ENCODE peak calls at places on chromosomes 2 and 18, in four cellular contexts. P is GM12878, L is HCT116, U is H1. Q is an unnamed sample.

GRCh38 chr2:72917138-72917874 is at the start of gene EMX1:
- DNase-seq in L (peak), P (no peak), U (no peak), Q (no peak)

GRCh38 chr2:128638741-128639477 is 320.2 kb upstream of the HS6ST1 start:
- DNase-seq in P (no peak), U (peak), L (no peak), Q (no peak)

GRCh38 chr2:169509230-169509917 is at the start of gene KLHL41:
- DNase-seq in P (no peak), L (no peak), U (no peak), Q (peak)

GRCh38 chr2:239393401-239393940 is 7.3 kb downstream of the HDAC4 start:
- DNase-seq in P (no peak), L (no peak), U (no peak), Q (no peak)

GRCh38 chr2:188784269-188784762 is 189.9 kb upstream of the COL3A1 start:
- DNase-seq in L (no peak), U (no peak), P (no peak), Q (no peak)

GRCh38 chr2:168731550-168732128 is 70.8 kb upstream of the NOSTRIN start:
- DNase-seq in L (no peak), U (no peak), P (no peak), Q (no peak)

GRCh38 chr2:88307817-88308216 is 137.7 kb downstream of the THNSL2 start:
- DNase-seq in P (no peak), L (peak), U (peak), Q (no peak)

GRCh38 chr2:53131416-53131815 is 636.2 kb upstream of the CHAC2 start:
- DNase-seq in P (no peak), U (no peak), L (peak), Q (no peak)

GRCh38 chr18:79866889-79867574 is 69.3 kb downstream of the KCNG2 start:
- DNase-seq in L (no peak), P (no peak), U (no peak), Q (no peak)

GRCh38 chr18:11176416-11176815 is 27.0 kb upstream of the PIEZO2 start:
- DNase-seq in L (no peak), P (no peak), U (no peak), Q (no peak)

GRCh38 chr2:216339456-216340279 is 32.6 kb downstream of the MARCHF4 start:
- DNase-seq in L (no peak), P (no peak), U (no peak), Q (peak)

GRCh38 chr2:197312186-197312585 is 1.6 kb upstream of the ANKRD44 start:
- DNase-seq in U (no peak), P (no peak), L (no peak), Q (no peak)

GRCh38 chr2:46364797-46365457 is 67.7 kb downstream of the EPAS1 start:
- DNase-seq in L (peak), U (no peak), P (no peak), Q (peak)

GRCh38 chr2:69013837-69014796 is 1.1 kb downstream of the ANTXR1 start:
- DNase-seq in L (no peak), U (no peak), P (no peak), Q (peak)

GRCh38 chr18:44988821-44989587 is 308.3 kb downstream of the SETBP1 start:
- DNase-seq in L (no peak), U (no peak), P (no peak), Q (no peak)

GRCh38 chr2:98701230-98701629 is 29.7 kb downstream of the MGAT4A start:
- DNase-seq in U (no peak), L (no peak), P (no peak), Q (peak)

GRCh38 chr2:174442546-174443510 is 44.0 kb downstream of the GPR155 start:
- DNase-seq in U (no peak), P (no peak), L (peak), Q (no peak)

GRCh38 chr2:156340818-156341481 is 8.4 kb upstream of the NR4A2 start:
- DNase-seq in U (no peak), P (no peak), L (no peak), Q (no peak)

GRCh38 chr2:19746611-19747309 is 155.0 kb downstream of the TTC32 start:
- DNase-seq in L (no peak), U (peak), P (no peak), Q (peak)

GRCh38 chr2:223787358-223787757 is 50.0 kb downstream of the AP1S3 start:
- DNase-seq in P (no peak), L (no peak), U (no peak), Q (no peak)

GRCh38 chr2:164622338-164623106 is 1.2 kb upstream of the GRB14 start:
- DNase-seq in L (no peak), P (no peak), U (no peak), Q (no peak)

GRCh38 chr2:23756593-23757292 is 170.2 kb downstream of the ATAD2B start:
- DNase-seq in U (no peak), P (no peak), L (no peak), Q (no peak)

GRCh38 chr2:145408980-145409379 is 889.1 kb upstream of the ZEB2 start:
- DNase-seq in L (no peak), P (no peak), U (no peak), Q (no peak)

GRCh38 chr2:48728295-48728694 is 27.2 kb downstream of the LHCGR start:
- DNase-seq in U (no peak), L (no peak), P (no peak), Q (no peak)

GRCh38 chr2:165141601-165142000 is 62.2 kb downstream of the SCN3A start:
- DNase-seq in L (no peak), P (no peak), U (no peak), Q (no peak)

GRCh38 chr18:1848716-1849115 is 722.6 kb downstream of the METTL4 start:
- DNase-seq in U (no peak), L (no peak), P (no peak), Q (no peak)

GRCh38 chr2:151103551-151103950 is 158.1 kb downstream of the RBM43 start:
- DNase-seq in P (no peak), U (no peak), L (no peak), Q (no peak)

GRCh38 chr18:57856707-57857280 is 53.7 kb upstream of the ATP8B1 start:
- DNase-seq in U (no peak), L (no peak), P (no peak), Q (no peak)

GRCh38 chr2:223725494-223725893 is 111.9 kb downstream of the AP1S3 start:
- DNase-seq in P (no peak), U (peak), L (peak), Q (peak)

GRCh38 chr2:42028571-42029148 is 19.2 kb upstream of the PKDCC start:
- DNase-seq in U (no peak), P (peak), L (no peak), Q (no peak)

GRCh38 chr2:234912437-234912836 is 39.4 kb upstream of the SH3BP4 start:
- DNase-seq in P (no peak), U (no peak), L (no peak), Q (no peak)

GRCh38 chr2:144944506-144945230 is 424.7 kb upstream of the ZEB2 start:
- DNase-seq in L (no peak), U (no peak), P (no peak), Q (no peak)

GRCh38 chr2:43052204-43052943 is 174.0 kb downstream of the ZFP36L2 start:
- DNase-seq in P (no peak), L (no peak), U (no peak), Q (no peak)

GRCh38 chr2:210226186-210226585 is 939 bp upstream of the ACADL start:
- DNase-seq in U (no peak), L (no peak), P (no peak), Q (no peak)

GRCh38 chr18:58529714-58530354 is 99.1 kb downstream of the ALPK2 start:
- DNase-seq in P (no peak), U (peak), L (peak), Q (peak)

GRCh38 chr2:99643824-99644787 is 154.3 kb upstream of the REV1 start:
- DNase-seq in P (no peak), L (no peak), U (no peak), Q (no peak)

GRCh38 chr2:71101656-71102055 is 28.4 kb downstream of the MCEE start:
- DNase-seq in U (no peak), P (no peak), L (no peak), Q (peak)

GRCh38 chr2:226837334-226837733 is 1.5 kb downstream of the RHBDD1 start:
- DNase-seq in L (no peak), U (no peak), P (no peak), Q (no peak)

GRCh38 chr2:226837787-226838603 is 2.1 kb downstream of the RHBDD1 start:
- DNase-seq in U (no peak), P (no peak), L (no peak), Q (no peak)

GRCh38 chr2:226836548-226836885 is 663 bp downstream of the RHBDD1 start:
- DNase-seq in P (no peak), U (no peak), L (no peak), Q (no peak)

GRCh38 chr2:226838758-226839555 is 3.1 kb downstream of the RHBDD1 start:
- DNase-seq in U (no peak), L (no peak), P (no peak), Q (no peak)

DNA sequence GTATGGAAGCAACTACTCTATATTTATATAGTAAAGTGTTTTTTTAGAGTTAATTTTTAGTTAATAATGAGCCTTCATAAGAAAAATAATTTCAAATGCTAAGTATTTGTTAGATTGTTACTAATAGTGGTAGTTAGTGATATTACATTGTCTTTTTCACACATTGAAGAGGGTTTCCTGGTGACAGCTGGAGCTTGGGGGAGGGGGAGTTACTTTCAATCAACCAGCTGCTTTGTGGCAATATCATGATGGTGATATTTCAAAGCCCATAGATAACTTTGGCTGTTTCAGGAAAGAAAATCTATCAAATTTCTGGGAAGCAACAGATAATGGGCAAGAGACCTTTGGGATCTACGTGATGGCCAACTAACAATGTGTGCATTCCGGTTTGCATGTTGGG is 4.1 kb downstream of the RHBDD1 start:
- DNase-seq in L (no peak), P (no peak), U (no peak), Q (no peak)
- H3K4me3 ChIP-seq in L (no peak), P (no peak), U (no peak), Q (no peak)

GRCh38 chr18:31990823-31991222 is 27.8 kb upstream of the RNF125 start:
- DNase-seq in P (peak), L (no peak), U (no peak), Q (no peak)
- TF ChIP-seq MAX in P (no peak), L (no peak), U (no peak), Q (no peak)

GRCh38 chr2:173087214-173087581 is 11.6 kb downstream of the MAP3K20 start:
- DNase-seq in L (no peak), U (no peak), P (no peak), Q (no peak)
- H2AFZ ChIP-seq in L (no peak), U (no peak), P (no peak), Q (no peak)

GRCh38 chr2:171568085-171568484 is 45.8 kb downstream of the CYBRD1 start:
- DNase-seq in U (no peak), L (no peak), P (no peak), Q (peak)
- H3K4me3 ChIP-seq in U (no peak), L (no peak), P (no peak), Q (no peak)

DNA sequence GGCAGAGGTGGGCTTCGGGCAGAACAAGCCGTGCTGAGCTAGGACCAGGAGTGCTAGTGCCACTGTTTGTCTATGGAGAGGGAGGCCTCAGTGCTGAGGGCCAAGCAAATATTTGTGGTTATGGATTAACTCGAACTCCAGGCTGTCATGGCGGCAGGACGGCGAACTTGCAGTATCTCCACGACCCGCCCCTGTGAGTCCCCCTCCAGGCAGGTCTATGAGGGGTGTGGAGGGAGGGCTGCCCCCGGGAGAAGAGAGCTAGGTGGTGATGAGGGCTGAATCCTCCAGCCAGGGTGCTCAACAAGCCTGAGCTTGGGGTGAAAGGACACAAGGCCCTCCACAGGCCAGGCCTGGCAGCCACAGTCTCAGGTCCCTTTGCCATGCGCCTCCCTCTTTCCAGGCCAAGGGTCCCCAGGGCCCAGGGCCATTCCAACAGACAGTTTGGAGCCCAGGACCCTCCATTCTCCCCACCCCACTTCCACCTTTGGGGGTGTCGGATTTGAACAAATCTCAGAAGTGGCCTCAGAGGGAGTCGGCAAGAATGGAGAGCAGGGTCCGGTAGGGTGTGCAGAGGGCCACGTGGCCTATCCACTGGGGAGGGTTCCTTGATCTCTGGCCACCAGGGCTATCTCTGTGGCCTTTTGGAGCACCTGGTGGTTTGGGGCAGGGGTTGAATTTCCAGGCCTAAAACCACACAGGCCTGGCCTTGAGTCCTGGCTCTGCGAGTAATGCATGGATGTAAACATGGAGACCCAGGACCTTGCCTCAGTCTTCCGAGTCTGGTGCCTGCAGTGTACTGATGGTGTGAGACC is at the start of gene PROC:
- DNase-seq in L (no peak), U (no peak), P (no peak), Q (no peak)
- TF ChIP-seq MAX in L (no peak), U (no peak), P (no peak), Q (no peak)

GRCh38 chr2:79972661-79973060 is 331.9 kb downstream of the LRRTM1 start:
- DNase-seq in P (no peak), U (no peak), L (no peak), Q (no peak)
- H2AFZ ChIP-seq in P (no peak), U (no peak), L (no peak), Q (no peak)

Q was measured in endothelial cell of umbilical vein.